ENCODE peak calls at places on chromosome 12, in nine cellular contexts. Z, W, R, D, L, H, U, Q and C are unnamed samples.

GRCh38 chr12:19491863-19492262 is 52.6 kb downstream of the AEBP2 start:
- DNase-seq in D (no peak), Z (no peak), H (no peak), U (no peak), R (no peak), Q (no peak), W (no peak), L (no peak), C (no peak)

GRCh38 chr12:131131077-131131807 is 177.5 kb downstream of the ADGRD1 start:
- DNase-seq in L (no peak), U (no peak), D (no peak), W (no peak), Q (no peak), R (no peak), Z (no peak), H (no peak), C (no peak)

GRCh38 chr12:55619352-55620138 is 17.1 kb upstream of the OR10P1 start:
- DNase-seq in Q (peak; percentile 92), U (peak; percentile 92), L (peak; percentile 91), Z (peak; percentile 98), R (peak; percentile 88), W (peak; percentile 95), D (peak; percentile 65), H (peak; percentile 91), C (peak; percentile 93)

GRCh38 chr12:93020225-93020997 is 91.3 kb upstream of the EEA1 start:
- DNase-seq in W (peak; percentile 62), R (no peak), D (no peak), H (no peak), Z (no peak), L (no peak), U (peak; percentile 98), Q (no peak), C (peak; percentile 84)

GRCh38 chr12:92434607-92435025 is 268.2 kb upstream of the PLEKHG7 start:
- DNase-seq in H (peak; percentile 51), W (no peak), R (no peak), U (no peak), Z (no peak), D (no peak), Q (no peak), L (no peak), C (no peak)

GRCh38 chr12:15996254-15996653 is 85.1 kb downstream of the DERA start:
- DNase-seq in D (peak; percentile 55), Z (peak; percentile 50), H (no peak), L (no peak), Q (peak; percentile 41), R (peak; percentile 64), W (peak; percentile 9), U (no peak), C (peak; percentile 37)

GRCh38 chr12:47396902-47397663 is 308.7 kb downstream of the RPAP3 start:
- DNase-seq in Z (no peak), D (no peak), H (no peak), L (no peak), R (no peak), Q (no peak), W (no peak), U (no peak), C (no peak)

GRCh38 chr12:45431153-45431552 is 215.3 kb downstream of the ANO6 start:
- DNase-seq in U (no peak), D (no peak), L (no peak), W (no peak), R (no peak), Z (no peak), Q (no peak), H (no peak), C (no peak)

GRCh38 chr12:47877081-47877480 is 27.7 kb downstream of the VDR start:
- DNase-seq in Q (no peak), U (no peak), Z (no peak), D (no peak), W (no peak), R (no peak), L (no peak), H (no peak), C (no peak)

GRCh38 chr12:67237231-67237630 is 31.9 kb upstream of the CAND1 start:
- DNase-seq in Z (peak; percentile 42), W (no peak), Q (no peak), R (no peak), U (peak; percentile 28), H (no peak), L (peak; percentile 63), D (peak; percentile 67), C (no peak)

GRCh38 chr12:41053046-41053445 is 135.1 kb upstream of the PDZRN4 start:
- DNase-seq in Q (peak; percentile 7), D (no peak), W (no peak), U (no peak), H (no peak), R (no peak), Z (no peak), L (no peak), C (no peak)

GRCh38 chr12:131217024-131217586 is 263.4 kb downstream of the ADGRD1 start:
- DNase-seq in H (no peak), W (no peak), U (no peak), L (no peak), D (peak; percentile 40), R (no peak), Q (no peak), Z (no peak), C (no peak)

GRCh38 chr12:128268348-128268725 is 1.4 kb downstream of the TMEM132C start:
- DNase-seq in D (peak; percentile 49), H (no peak), W (no peak), Q (no peak), R (no peak), U (no peak), Z (peak; percentile 1), L (peak; percentile 40), C (no peak)

GRCh38 chr12:759628-760027 is 7.2 kb downstream of the WNK1 start:
- DNase-seq in Q (no peak), H (no peak), L (no peak), D (no peak), W (no peak), Z (no peak), R (no peak), U (no peak), C (no peak)
- H4K20me1 ChIP-seq in Q (peaks cover 58% of the 10 kb centered on the region), H (peaks cover 23% of the 10 kb centered on the region), L (peaks cover 77% of the 10 kb centered on the region), D (no peaks in the 10 kb centered on the region), W (peaks cover 14% of the 10 kb centered on the region), Z (peaks cover 48% of the 10 kb centered on the region), R (peaks cover 2% of the 10 kb centered on the region), U (peaks cover 79% of the 10 kb centered on the region), C (peaks cover 84% of the 10 kb centered on the region)

DNA sequence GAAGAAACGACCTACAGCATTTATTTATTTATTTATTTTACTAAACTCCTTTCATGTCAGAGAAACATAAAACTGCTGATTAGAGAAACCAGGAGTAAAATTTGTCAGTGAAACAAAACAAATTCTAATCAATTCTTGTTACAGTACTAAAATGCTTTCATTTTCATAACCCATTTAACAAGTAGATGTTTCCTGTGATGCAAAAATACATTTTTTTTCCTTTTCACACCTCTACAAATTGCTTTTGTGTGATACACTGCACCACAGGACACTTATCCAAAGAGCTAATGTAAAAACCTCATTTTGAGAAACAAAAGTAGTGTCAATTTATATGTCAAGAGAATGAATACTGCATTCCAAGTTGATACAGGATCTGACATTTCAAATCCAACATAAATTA is 155.1 kb downstream of the SYT1 start:
- DNase-seq in Q (no peak), R (no peak), U (no peak), W (no peak), Z (no peak), L (no peak), H (no peak), D (no peak), C (no peak)
- TF ChIP-seq CTCF in Q (no peak), R (no peak), U (no peak), W (no peak), Z (no peak), L (no peak), H (no peak), D (no peak), C (no peak)

GRCh38 chr12:112170971-112171596 is 45.7 kb downstream of the TRAFD1 start:
- DNase-seq in Z (no peak), H (no peak), U (no peak), W (no peak), L (no peak), Q (no peak), D (no peak), R (no peak), C (no peak)
- H4K20me1 ChIP-seq in Z (no peaks in the 10 kb centered on the region), H (no peaks in the 10 kb centered on the region), U (no peaks in the 10 kb centered on the region), W (no peaks in the 10 kb centered on the region), L (no peaks in the 10 kb centered on the region), Q (no peaks in the 10 kb centered on the region), D (no peaks in the 10 kb centered on the region), R (no peaks in the 10 kb centered on the region), C (no peaks in the 10 kb centered on the region)

GRCh38 chr12:48901278-48901677 is 24.0 kb downstream of the FKBP11 start:
- DNase-seq in L (no peak), D (no peak), R (no peak), Q (peak; percentile 52), W (no peak), H (no peak), Z (no peak), U (no peak), C (no peak)

GRCh38 chr12:48899651-48900050 is 25.6 kb downstream of the FKBP11 start:
- DNase-seq in Z (no peak), R (no peak), L (no peak), D (no peak), Q (no peak), H (no peak), W (no peak), U (no peak), C (no peak)

GRCh38 chr12:48903363-48903981 is 21.8 kb downstream of the FKBP11 start:
- DNase-seq in H (no peak), Z (no peak), L (no peak), Q (peak; percentile 32), W (no peak), R (peak; percentile 25), D (no peak), U (no peak), C (no peak)

GRCh38 chr12:48907243-48907642 is 18.0 kb downstream of the FKBP11 start:
- DNase-seq in W (no peak), Q (no peak), D (no peak), H (no peak), R (no peak), L (no peak), U (no peak), Z (no peak), C (peak; percentile 33)

DNA sequence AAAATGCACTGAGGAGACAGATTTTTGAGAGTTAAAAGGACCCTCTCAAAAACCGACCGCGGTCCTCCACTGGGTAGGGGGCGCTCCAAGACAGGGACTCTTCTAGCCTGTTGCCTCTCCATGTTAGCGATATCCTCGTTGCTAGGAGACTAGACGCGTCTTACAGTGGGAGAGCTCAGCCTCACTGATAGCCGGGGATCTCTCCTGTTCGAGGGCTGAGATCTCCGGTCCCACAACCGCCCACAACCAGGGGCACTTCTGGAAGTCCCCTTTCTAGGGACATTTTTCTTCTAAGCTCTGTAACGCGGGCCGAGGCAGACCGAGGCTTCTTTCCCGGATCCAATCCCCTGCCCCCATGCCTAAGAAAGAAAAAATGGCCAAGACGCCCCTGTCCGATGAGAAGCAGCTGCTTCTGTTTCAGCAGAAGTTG is 21.3 kb downstream of the FKBP11 start:
- DNase-seq in R (peak; percentile 86), Q (peak; percentile 82), L (peak; percentile 93), Z (peak; percentile 98), U (peak; percentile 76), D (peak; percentile 92), H (peak; percentile 79), W (peak; percentile 76), C (peak; percentile 92)
- TF ChIP-seq CTCF in R (peak; percentile 64), Q (peak; percentile 65), L (peak; percentile 73), Z (peak; percentile 86), U (peak; percentile 69), D (peak; percentile 90), H (peak; percentile 75), W (peak; percentile 77), C (peak; percentile 87)

GRCh38 chr12:62482769-62483168 is 16.1 kb downstream of the MON2 start:
- DNase-seq in Q (no peak), Z (no peak), U (no peak), R (no peak), D (no peak), H (no peak), L (no peak), W (no peak), C (no peak)
- H4K20me1 ChIP-seq in Q (peaks cover 9% of the 10 kb centered on the region), Z (no peaks in the 10 kb centered on the region), U (no peaks in the 10 kb centered on the region), R (no peaks in the 10 kb centered on the region), D (no peaks in the 10 kb centered on the region), H (no peaks in the 10 kb centered on the region), L (no peaks in the 10 kb centered on the region), W (no peaks in the 10 kb centered on the region), C (no peaks in the 10 kb centered on the region)